ENCODE peak calls at places on chromosomes 3 and 15, in four cellular contexts. H is astrocyte of the cerebellum, I is retinal pigment epithelial cell, V is cardiac muscle cell. N is an unnamed sample.

GRCh38 chr15:71114887-71115566 is at the start of gene THSD4:
- DNase-seq in H (no peak), I (no peak), V (peak), N (no peak)

GRCh38 chr3:189588061-189588817 is 43.0 kb upstream of the TP63 start:
- DNase-seq in I (peak), H (no peak), V (peak), N (peak)

GRCh38 chr3:183298708-183299153 is 45.7 kb downstream of the B3GNT5 start:
- DNase-seq in V (peak), I (peak), H (peak), N (peak)

GRCh38 chr3:114687157-114687556 is 393.3 kb downstream of the TIGIT start:
- DNase-seq in H (no peak), V (no peak), I (no peak), N (no peak)

GRCh38 chr3:131551761-131552160 is 49.0 kb upstream of the MRPL3 start:
- DNase-seq in H (no peak), I (no peak), V (no peak), N (no peak)

GRCh38 chr3:7188551-7188950 is 327.6 kb downstream of the GRM7 start:
- DNase-seq in V (no peak), H (no peak), I (no peak), N (no peak)

GRCh38 chr3:194023501-194024280 is 112.3 kb upstream of the HES1 start:
- DNase-seq in I (no peak), V (no peak), H (no peak), N (no peak)

GRCh38 chr15:35062164-35063099 is 22.7 kb downstream of the NANOGP8 start:
- DNase-seq in I (no peak), V (no peak), H (no peak), N (no peak)

GRCh38 chr3:186138272-186138981 is 29.5 kb upstream of the ETV5 start:
- DNase-seq in I (peak), V (no peak), H (no peak), N (no peak)

GRCh38 chr3:63142681-63143080 is 135.4 kb upstream of the SYNPR start:
- DNase-seq in I (no peak), H (no peak), V (no peak), N (no peak)
- TF ChIP-seq CTCF in I (peak), H (no peak), V (no peak), N (no peak)

GRCh38 chr15:63995789-63996188 is 50.5 kb downstream of the DAPK2 start:
- DNase-seq in V (no peak), H (no peak), I (no peak), N (no peak)
- H3K4me3 ChIP-seq in V (no peak), H (no peak), I (no peak), N (no peak)

GRCh38 chr15:85564686-85565085 is 184.3 kb downstream of the AKAP13 start:
- DNase-seq in V (no peak), I (no peak), H (no peak), N (no peak)

GRCh38 chr15:85563731-85564130 is 183.3 kb downstream of the AKAP13 start:
- DNase-seq in I (no peak), H (no peak), V (no peak), N (no peak)

GRCh38 chr15:85562824-85563223 is 182.4 kb downstream of the AKAP13 start:
- DNase-seq in V (no peak), I (no peak), H (no peak), N (no peak)

GRCh38 chr15:85559530-85559929 is 179.1 kb downstream of the AKAP13 start:
- DNase-seq in V (no peak), H (no peak), I (no peak), N (no peak)

DNA sequence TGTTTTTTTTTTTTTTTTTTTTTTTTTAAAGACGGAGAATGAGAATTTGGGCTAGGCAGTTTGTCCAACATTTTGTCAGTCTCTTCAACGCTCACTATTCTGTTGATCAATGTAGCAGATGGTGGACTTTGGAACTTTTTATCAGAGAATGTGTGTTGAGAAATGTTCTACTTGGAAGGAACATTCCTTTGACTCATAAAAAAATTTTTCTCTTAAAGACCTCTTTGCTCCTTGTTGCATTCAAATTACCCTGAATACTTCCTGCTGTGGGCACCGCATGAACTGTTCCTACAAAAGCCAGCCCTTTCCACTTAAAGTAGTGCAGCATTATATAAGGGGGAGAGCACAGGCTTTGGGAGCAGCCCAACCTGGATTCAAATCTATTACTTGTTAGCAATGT is 182.9 kb downstream of the AKAP13 start:
- DNase-seq in H (no peak), I (no peak), V (peak), N (no peak)
- TF ChIP-seq CTCF in H (no peak), I (no peak), V (no peak), N (no peak)

GRCh38 chr3:172511783-172512357 is 11.4 kb downstream of the TNFSF10 start:
- DNase-seq in V (no peak), H (no peak), I (no peak), N (no peak)
- H3K4me3 ChIP-seq in V (no peak), H (no peak), I (no peak), N (no peak)